ENCODE peak calls at places on chromosomes 3 and 15, in eight cellular contexts. L is sigmoid colon, R is heart left ventricle, X is brain microvascular endothelial cell, U is GM13977, K is T-cell, O is GM23338, I is cardiac fibroblast. P is an unnamed sample.

GRCh38 chr15:65856821-65857455 is 12.4 kb upstream of the RAB11A start:
- DNase-seq in U (peak; percentile 45), K (peak; percentile 78), X (no peak), R (peak; percentile 73), O (peak; percentile 89), L (peak; percentile 80), I (peak; percentile 75), P (no peak)

GRCh38 chr15:39171944-39172368 is 408.9 kb upstream of the THBS1 start:
- DNase-seq in I (peak; percentile 99), K (no peak), X (peak; percentile 96), R (no peak), L (peak; percentile 82), O (peak; percentile 94), U (no peak), P (peak; percentile 49)

GRCh38 chr3:25493786-25494185 is 65.7 kb downstream of the RARB start:
- DNase-seq in K (no peak), I (peak; percentile 95), U (no peak), L (no peak), X (peak; percentile 98), R (no peak), O (no peak), P (no peak)

GRCh38 chr3:5630396-5630795 is 442.9 kb downstream of the EDEM1 start:
- DNase-seq in L (no peak), O (no peak), U (no peak), X (no peak), R (no peak), I (no peak), K (no peak), P (no peak)

GRCh38 chr3:172307143-172307560 is 141.1 kb downstream of the GHSR start:
- DNase-seq in K (no peak), L (no peak), R (no peak), X (peak; percentile 76), O (no peak), U (no peak), I (peak; percentile 70), P (no peak)

GRCh38 chr15:52862657-52863056 is 72.5 kb upstream of the ONECUT1 start:
- DNase-seq in R (no peak), I (no peak), U (no peak), K (no peak), X (no peak), L (no peak), O (no peak), P (no peak)

GRCh38 chr3:115827494-115827893 is 204.2 kb downstream of the GAP43 start:
- DNase-seq in X (no peak), I (no peak), O (no peak), L (no peak), U (no peak), R (no peak), K (no peak), P (no peak)

GRCh38 chr15:39589815-39590644 is 9.2 kb downstream of the THBS1 start:
- DNase-seq in K (no peak), L (peak; percentile 66), I (peak; percentile 25), O (no peak), U (no peak), R (no peak), X (no peak), P (no peak)

GRCh38 chr3:64358853-64359252 is 133.6 kb upstream of the PRICKLE2 start:
- DNase-seq in U (no peak), K (no peak), R (no peak), L (no peak), X (no peak), O (no peak), I (no peak), P (no peak)

GRCh38 chr3:31132132-31132769 is 237.8 kb upstream of the GADL1 start:
- DNase-seq in L (no peak), U (no peak), X (peak; percentile 11), I (peak; percentile 79), O (peak; percentile 58), R (no peak), K (no peak), P (no peak)

GRCh38 chr15:38670142-38671002 is 105.8 kb upstream of the RASGRP1 start:
- DNase-seq in X (no peak), I (peak; percentile 15), O (no peak), R (no peak), U (no peak), K (peak; percentile 77), L (no peak), P (no peak)